ENCODE peak calls at places on chromosomes 7 and 10, in ten cellular contexts. One of them, this sample, is unnamed.
A peak's percentile ranks its signal among the peaks of the same experiment; 100 is the strongest.

GRCh38 chr7:44177570-44178131 is 11.6 kb downstream of the GCK start:
- DNase-seq in HepG2: no peak
- DNase-seq in HCT116: no peak
- DNase-seq in GM23338: no peak
- DNase-seq in H1: no peak
- DNase-seq in spleen: no peak
- DNase-seq in K562: no peak
- DNase-seq in transverse colon: no peak
- DNase-seq in breast epithelium: no peak
- DNase-seq in SK-N-MC: no peak
- DNase-seq in this sample: no peak

GRCh38 chr10:108166401-108166800 is 1001.9 kb upstream of the SORCS1 start:
- DNase-seq in GM23338: no peak
- DNase-seq in spleen: no peak
- DNase-seq in HCT116: no peak
- DNase-seq in H1: no peak
- DNase-seq in breast epithelium: no peak
- DNase-seq in K562: no peak
- DNase-seq in transverse colon: no peak
- DNase-seq in HepG2: no peak
- DNase-seq in SK-N-MC: no peak
- DNase-seq in this sample: no peak

GRCh38 chr7:44853391-44853790 is 5.5 kb upstream of the H2AZ2 start:
- DNase-seq in HCT116: peak; percentile 31
- DNase-seq in SK-N-MC: no peak
- DNase-seq in HepG2: no peak
- DNase-seq in transverse colon: no peak
- DNase-seq in breast epithelium: no peak
- DNase-seq in spleen: no peak
- DNase-seq in GM23338: no peak
- DNase-seq in K562: no peak
- DNase-seq in H1: no peak
- DNase-seq in this sample: no peak

GRCh38 chr10:116723428-116724281 is 18.7 kb downstream of the HSPA12A start:
- DNase-seq in spleen: peak; percentile 68
- DNase-seq in HepG2: no peak
- DNase-seq in SK-N-MC: no peak
- DNase-seq in H1: no peak
- DNase-seq in transverse colon: no peak
- DNase-seq in GM23338: no peak
- DNase-seq in breast epithelium: no peak
- DNase-seq in K562: no peak
- DNase-seq in HCT116: no peak
- DNase-seq in this sample: no peak

GRCh38 chr7:12162420-12163113 is 48.5 kb upstream of the TMEM106B start:
- DNase-seq in H1: no peak
- DNase-seq in GM23338: no peak
- DNase-seq in spleen: no peak
- DNase-seq in HepG2: no peak
- DNase-seq in K562: no peak
- DNase-seq in HCT116: no peak
- DNase-seq in transverse colon: no peak
- DNase-seq in breast epithelium: no peak
- DNase-seq in SK-N-MC: no peak
- DNase-seq in this sample: no peak

GRCh38 chr7:23332881-23333612 is 33.9 kb downstream of the MALSU1 start:
- DNase-seq in breast epithelium: no peak
- DNase-seq in spleen: no peak
- DNase-seq in HepG2: no peak
- DNase-seq in GM23338: no peak
- DNase-seq in SK-N-MC: no peak
- DNase-seq in H1: no peak
- DNase-seq in HCT116: no peak
- DNase-seq in transverse colon: no peak
- DNase-seq in K562: no peak
- DNase-seq in this sample: no peak

GRCh38 chr10:70743430-70743788 is 41.8 kb downstream of the TBATA start:
- DNase-seq in K562: peak; percentile 49
- DNase-seq in breast epithelium: no peak
- DNase-seq in GM23338: no peak
- DNase-seq in HCT116: no peak
- DNase-seq in HepG2: no peak
- DNase-seq in transverse colon: no peak
- DNase-seq in SK-N-MC: no peak
- DNase-seq in H1: no peak
- DNase-seq in spleen: peak; percentile 59
- DNase-seq in this sample: no peak

GRCh38 chr7:27962250-27962649 is 218.3 kb downstream of the JAZF1 start:
- DNase-seq in SK-N-MC: no peak
- DNase-seq in K562: no peak
- DNase-seq in spleen: no peak
- DNase-seq in HepG2: no peak
- DNase-seq in transverse colon: no peak
- DNase-seq in HCT116: no peak
- DNase-seq in H1: no peak
- DNase-seq in breast epithelium: no peak
- DNase-seq in GM23338: no peak
- DNase-seq in this sample: no peak

GRCh38 chr7:81140206-81140605 is 221.4 kb upstream of the SEMA3C start:
- DNase-seq in GM23338: no peak
- DNase-seq in K562: no peak
- DNase-seq in breast epithelium: no peak
- DNase-seq in spleen: no peak
- DNase-seq in HepG2: peak; percentile 21
- DNase-seq in transverse colon: no peak
- DNase-seq in SK-N-MC: no peak
- DNase-seq in H1: no peak
- DNase-seq in HCT116: no peak
- DNase-seq in this sample: no peak

GRCh38 chr7:81135322-81135721 is 216.5 kb upstream of the SEMA3C start:
- DNase-seq in HepG2: no peak
- DNase-seq in spleen: no peak
- DNase-seq in HCT116: no peak
- DNase-seq in K562: no peak
- DNase-seq in GM23338: no peak
- DNase-seq in breast epithelium: no peak
- DNase-seq in H1: no peak
- DNase-seq in transverse colon: no peak
- DNase-seq in SK-N-MC: no peak
- DNase-seq in this sample: no peak

GRCh38 chr7:81138850-81139249 is 220.0 kb upstream of the SEMA3C start:
- DNase-seq in H1: no peak
- DNase-seq in GM23338: no peak
- DNase-seq in spleen: no peak
- DNase-seq in HCT116: no peak
- DNase-seq in transverse colon: no peak
- DNase-seq in HepG2: no peak
- DNase-seq in K562: no peak
- DNase-seq in breast epithelium: no peak
- DNase-seq in SK-N-MC: no peak
- DNase-seq in this sample: no peak

GRCh38 chr7:81143856-81144255 is 225.0 kb upstream of the SEMA3C start:
- DNase-seq in K562: no peak
- DNase-seq in SK-N-MC: no peak
- DNase-seq in GM23338: no peak
- DNase-seq in spleen: no peak
- DNase-seq in HepG2: no peak
- DNase-seq in transverse colon: no peak
- DNase-seq in H1: no peak
- DNase-seq in breast epithelium: no peak
- DNase-seq in HCT116: no peak
- DNase-seq in this sample: no peak

DNA sequence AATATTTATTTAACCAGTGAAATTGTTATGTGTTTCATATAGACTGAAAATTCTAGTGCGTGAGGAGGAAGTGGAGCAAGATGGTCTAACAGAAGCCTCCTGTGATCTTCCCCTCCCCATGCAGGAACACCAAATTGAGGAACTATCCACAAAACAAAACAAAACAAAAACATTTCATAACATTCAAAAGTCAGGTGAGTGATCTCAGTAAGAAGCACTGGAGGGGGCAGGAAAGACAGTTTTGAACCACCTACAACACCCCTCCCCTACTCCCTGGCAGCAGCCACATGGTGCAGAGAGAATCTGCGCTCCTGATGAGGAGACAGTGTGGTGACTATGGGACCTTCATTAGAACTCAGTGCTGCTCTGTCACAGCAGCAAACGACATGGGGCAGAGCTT is 221.9 kb upstream of the SEMA3C start:
- DNase-seq in transverse colon: no peak
- DNase-seq in HCT116: no peak
- DNase-seq in K562: no peak
- DNase-seq in HepG2: no peak
- DNase-seq in SK-N-MC: no peak
- DNase-seq in breast epithelium: no peak
- DNase-seq in H1: no peak
- DNase-seq in GM23338: no peak
- DNase-seq in spleen: no peak
- DNase-seq in this sample: no peak
- H3K27ac ChIP-seq in transverse colon: no peak overlapping the region
- H3K27ac ChIP-seq in HCT116: no peak overlapping the region
- H3K27ac ChIP-seq in K562: no peak overlapping the region
- H3K27ac ChIP-seq in HepG2: no peak overlapping the region
- H3K27ac ChIP-seq in SK-N-MC: no peak overlapping the region
- H3K27ac ChIP-seq in breast epithelium: no peak overlapping the region
- H3K27ac ChIP-seq in H1: no peak overlapping the region
- H3K27ac ChIP-seq in GM23338: no peak overlapping the region
- H3K27ac ChIP-seq in spleen: peak overlapping the region; percentile 67
- H3K27ac ChIP-seq in this sample: no peak overlapping the region

GRCh38 chr7:143485091-143485490 is 7.4 kb downstream of the TAS2R41 start:
- DNase-seq in breast epithelium: no peak
- DNase-seq in transverse colon: no peak
- DNase-seq in H1: no peak
- DNase-seq in GM23338: no peak
- DNase-seq in spleen: no peak
- DNase-seq in HCT116: no peak
- DNase-seq in K562: no peak
- DNase-seq in HepG2: no peak
- DNase-seq in SK-N-MC: no peak
- DNase-seq in this sample: no peak

GRCh38 chr7:143484059-143484458 is 6.4 kb downstream of the TAS2R41 start:
- DNase-seq in spleen: no peak
- DNase-seq in H1: no peak
- DNase-seq in transverse colon: no peak
- DNase-seq in breast epithelium: no peak
- DNase-seq in GM23338: no peak
- DNase-seq in SK-N-MC: no peak
- DNase-seq in HCT116: no peak
- DNase-seq in HepG2: no peak
- DNase-seq in K562: no peak
- DNase-seq in this sample: no peak

GRCh38 chr7:143485500-143485899 is 7.8 kb downstream of the TAS2R41 start:
- DNase-seq in K562: no peak
- DNase-seq in GM23338: no peak
- DNase-seq in HepG2: no peak
- DNase-seq in spleen: no peak
- DNase-seq in H1: no peak
- DNase-seq in transverse colon: no peak
- DNase-seq in HCT116: no peak
- DNase-seq in SK-N-MC: no peak
- DNase-seq in breast epithelium: no peak
- DNase-seq in this sample: no peak

GRCh38 chr7:143490719-143491306 is 13.1 kb downstream of the TAS2R41 start:
- DNase-seq in HCT116: no peak
- DNase-seq in SK-N-MC: no peak
- DNase-seq in K562: peak; percentile 41
- DNase-seq in H1: no peak
- DNase-seq in breast epithelium: no peak
- DNase-seq in spleen: no peak
- DNase-seq in transverse colon: no peak
- DNase-seq in HepG2: peak; percentile 30
- DNase-seq in GM23338: peak; percentile 66
- DNase-seq in this sample: no peak

DNA sequence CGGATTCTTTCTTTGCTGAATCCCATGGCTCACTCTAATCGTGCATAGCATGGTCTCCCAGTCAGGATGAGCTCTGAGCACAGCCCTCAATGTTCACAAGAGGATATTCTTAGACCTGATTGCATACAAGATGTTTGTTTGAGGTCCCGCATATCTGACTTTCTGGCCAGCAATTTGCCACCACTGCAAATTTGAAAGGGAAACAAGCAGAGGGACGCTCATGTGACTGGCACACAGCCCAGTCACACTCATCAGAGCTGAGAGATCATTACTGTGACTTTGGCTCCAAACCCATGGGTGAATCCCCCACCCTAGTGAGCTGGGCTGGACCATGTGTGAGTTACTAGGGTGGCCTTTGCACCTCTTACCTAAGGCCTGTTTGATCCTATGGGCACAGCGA is 9.9 kb downstream of the TAS2R41 start:
- DNase-seq in spleen: no peak
- DNase-seq in HCT116: no peak
- DNase-seq in HepG2: peak; percentile 8
- DNase-seq in SK-N-MC: no peak
- DNase-seq in transverse colon: peak; percentile 59
- DNase-seq in K562: no peak
- DNase-seq in GM23338: no peak
- DNase-seq in breast epithelium: peak; percentile 30
- DNase-seq in H1: no peak
- DNase-seq in this sample: peak; percentile 14
- TF ChIP-seq POLR2AphosphoS5 in spleen: no peak
- TF ChIP-seq POLR2AphosphoS5 in HCT116: no peak
- TF ChIP-seq POLR2AphosphoS5 in HepG2: no peak
- TF ChIP-seq POLR2AphosphoS5 in SK-N-MC: no peak
- TF ChIP-seq POLR2AphosphoS5 in transverse colon: peak; percentile 27
- TF ChIP-seq POLR2AphosphoS5 in K562: no peak
- TF ChIP-seq POLR2AphosphoS5 in GM23338: no peak
- TF ChIP-seq POLR2AphosphoS5 in breast epithelium: peak; percentile 55
- TF ChIP-seq POLR2AphosphoS5 in H1: no peak
- TF ChIP-seq POLR2AphosphoS5 in this sample: peak; percentile 10

GRCh38 chr7:150514748-150515222 is at the start of gene GIMAP7:
- DNase-seq in spleen: no peak
- DNase-seq in breast epithelium: no peak
- DNase-seq in SK-N-MC: no peak
- DNase-seq in H1: no peak
- DNase-seq in transverse colon: peak; percentile 42
- DNase-seq in HepG2: no peak
- DNase-seq in K562: no peak
- DNase-seq in GM23338: no peak
- DNase-seq in HCT116: no peak
- DNase-seq in this sample: no peak
- H3K4me3 ChIP-seq in spleen: peak within 1 kb of the TSS; percentile 29
- H3K4me3 ChIP-seq in breast epithelium: peak within 1 kb of the TSS; percentile 46
- H3K4me3 ChIP-seq in SK-N-MC: no peak within 1 kb of the TSS
- H3K4me3 ChIP-seq in H1: no peak within 1 kb of the TSS
- H3K4me3 ChIP-seq in transverse colon: peak within 1 kb of the TSS; percentile 49
- H3K4me3 ChIP-seq in HepG2: no peak within 1 kb of the TSS
- H3K4me3 ChIP-seq in K562: no peak within 1 kb of the TSS
- H3K4me3 ChIP-seq in GM23338: no peak within 1 kb of the TSS
- H3K4me3 ChIP-seq in HCT116: no peak within 1 kb of the TSS
- H3K4me3 ChIP-seq in this sample: peak within 1 kb of the TSS; percentile 12

DNA sequence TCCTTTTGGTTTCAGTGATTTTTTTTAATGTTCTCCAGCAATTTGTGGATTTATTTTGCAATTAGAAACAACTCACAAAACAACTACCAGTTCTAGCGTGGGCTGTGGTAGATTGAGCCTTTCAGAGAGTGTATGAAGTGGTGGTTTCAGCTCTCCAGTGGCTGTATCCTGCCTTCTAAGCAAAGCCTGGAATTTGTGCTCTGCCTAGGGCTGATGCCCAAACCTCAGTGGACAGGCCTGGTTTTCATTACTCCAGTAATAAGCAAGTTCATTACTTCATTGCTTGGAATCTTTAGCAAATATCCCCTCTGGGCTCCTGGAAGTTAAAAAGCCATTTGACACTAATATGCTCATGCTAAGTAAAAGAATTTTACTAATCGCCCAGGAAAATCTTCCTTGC is 35.9 kb downstream of the APBB1IP start:
- DNase-seq in breast epithelium: no peak
- DNase-seq in GM23338: no peak
- DNase-seq in SK-N-MC: peak; percentile 28
- DNase-seq in HepG2: no peak
- DNase-seq in K562: no peak
- DNase-seq in HCT116: no peak
- DNase-seq in spleen: no peak
- DNase-seq in transverse colon: no peak
- DNase-seq in H1: no peak
- DNase-seq in this sample: no peak
- H3K27ac ChIP-seq in breast epithelium: peak overlapping the region; percentile 66
- H3K27ac ChIP-seq in GM23338: no peak overlapping the region
- H3K27ac ChIP-seq in SK-N-MC: peak overlapping the region; percentile 72
- H3K27ac ChIP-seq in HepG2: no peak overlapping the region
- H3K27ac ChIP-seq in K562: no peak overlapping the region
- H3K27ac ChIP-seq in HCT116: no peak overlapping the region
- H3K27ac ChIP-seq in spleen: peak overlapping the region; percentile 55
- H3K27ac ChIP-seq in transverse colon: no peak overlapping the region
- H3K27ac ChIP-seq in H1: no peak overlapping the region
- H3K27ac ChIP-seq in this sample: no peak overlapping the region

This sample was measured in prostate gland.